ENCODE peak calls at places on chromosomes 6 and 20, in ten cellular contexts. One of them, this sample, is unnamed.

GRCh38 chr6:79420054-79420453 is 117.2 kb downstream of the LCA5 start:
- DNase-seq in WERI-Rb-1: no peak
- DNase-seq in retina: no peak
- DNase-seq in activated gamma-delta T cell treated with anti-CD3 and anti-CD28 coated beads, Interleukin-2, amount 50 U/mL, for 16 hours: no peak
- DNase-seq in neural crest cell: no peak
- DNase-seq in esophagus squamous epithelium: no peak
- DNase-seq in GM04504: no peak
- DNase-seq in anterior cingulate cortex: no peak
- DNase-seq in activated naive CD4-positive, alpha-beta T cell treated with anti-CD3 and anti-CD28 coated beads for 36 hours: no peak
- DNase-seq in stimulated activated CD4-positive, alpha-beta T cell treated with anti-CD3 and anti-CD28 coated beads, Interleukin-2, amount 100 ng/mL, for 4 hours: no peak
- DNase-seq in this sample: no peak

GRCh38 chr6:79280756-79281155 is 46.3 kb upstream of the HMGN3 start:
- DNase-seq in activated naive CD4-positive, alpha-beta T cell treated with anti-CD3 and anti-CD28 coated beads for 36 hours: no peak
- DNase-seq in neural crest cell: no peak
- DNase-seq in activated gamma-delta T cell treated with anti-CD3 and anti-CD28 coated beads, Interleukin-2, amount 50 U/mL, for 16 hours: no peak
- DNase-seq in esophagus squamous epithelium: no peak
- DNase-seq in stimulated activated CD4-positive, alpha-beta T cell treated with anti-CD3 and anti-CD28 coated beads, Interleukin-2, amount 100 ng/mL, for 4 hours: no peak
- DNase-seq in GM04504: no peak
- DNase-seq in anterior cingulate cortex: no peak
- DNase-seq in WERI-Rb-1: no peak
- DNase-seq in retina: no peak
- DNase-seq in this sample: no peak

GRCh38 chr6:13302291-13302690 is 26.0 kb downstream of the TBC1D7 start:
- DNase-seq in WERI-Rb-1: no peak
- DNase-seq in stimulated activated CD4-positive, alpha-beta T cell treated with anti-CD3 and anti-CD28 coated beads, Interleukin-2, amount 100 ng/mL, for 4 hours: no peak
- DNase-seq in neural crest cell: no peak
- DNase-seq in anterior cingulate cortex: no peak
- DNase-seq in esophagus squamous epithelium: no peak
- DNase-seq in activated gamma-delta T cell treated with anti-CD3 and anti-CD28 coated beads, Interleukin-2, amount 50 U/mL, for 16 hours: no peak
- DNase-seq in activated naive CD4-positive, alpha-beta T cell treated with anti-CD3 and anti-CD28 coated beads for 36 hours: no peak
- DNase-seq in GM04504: no peak
- DNase-seq in retina: no peak
- DNase-seq in this sample: no peak

GRCh38 chr6:69398729-69399128 is 398.1 kb downstream of the LMBRD1 start:
- DNase-seq in activated gamma-delta T cell treated with anti-CD3 and anti-CD28 coated beads, Interleukin-2, amount 50 U/mL, for 16 hours: no peak
- DNase-seq in GM04504: no peak
- DNase-seq in retina: no peak
- DNase-seq in stimulated activated CD4-positive, alpha-beta T cell treated with anti-CD3 and anti-CD28 coated beads, Interleukin-2, amount 100 ng/mL, for 4 hours: no peak
- DNase-seq in anterior cingulate cortex: no peak
- DNase-seq in activated naive CD4-positive, alpha-beta T cell treated with anti-CD3 and anti-CD28 coated beads for 36 hours: no peak
- DNase-seq in esophagus squamous epithelium: no peak
- DNase-seq in neural crest cell: no peak
- DNase-seq in WERI-Rb-1: no peak
- DNase-seq in this sample: no peak

GRCh38 chr6:30769088-30769852 is 24.9 kb upstream of the IER3 start:
- DNase-seq in esophagus squamous epithelium: no peak
- DNase-seq in GM04504: peak
- DNase-seq in anterior cingulate cortex: no peak
- DNase-seq in stimulated activated CD4-positive, alpha-beta T cell treated with anti-CD3 and anti-CD28 coated beads, Interleukin-2, amount 100 ng/mL, for 4 hours: peak
- DNase-seq in activated gamma-delta T cell treated with anti-CD3 and anti-CD28 coated beads, Interleukin-2, amount 50 U/mL, for 16 hours: peak
- DNase-seq in WERI-Rb-1: peak
- DNase-seq in neural crest cell: no peak
- DNase-seq in retina: no peak
- DNase-seq in activated naive CD4-positive, alpha-beta T cell treated with anti-CD3 and anti-CD28 coated beads for 36 hours: peak
- DNase-seq in this sample: peak

GRCh38 chr6:129500958-129501381 is 209.0 kb downstream of the ARHGAP18 start:
- DNase-seq in esophagus squamous epithelium: no peak
- DNase-seq in WERI-Rb-1: peak
- DNase-seq in anterior cingulate cortex: no peak
- DNase-seq in retina: no peak
- DNase-seq in neural crest cell: peak
- DNase-seq in activated gamma-delta T cell treated with anti-CD3 and anti-CD28 coated beads, Interleukin-2, amount 50 U/mL, for 16 hours: no peak
- DNase-seq in activated naive CD4-positive, alpha-beta T cell treated with anti-CD3 and anti-CD28 coated beads for 36 hours: no peak
- DNase-seq in GM04504: no peak
- DNase-seq in stimulated activated CD4-positive, alpha-beta T cell treated with anti-CD3 and anti-CD28 coated beads, Interleukin-2, amount 100 ng/mL, for 4 hours: no peak
- DNase-seq in this sample: no peak

GRCh38 chr20:18001131-18001921 is 32.5 kb downstream of the MGME1 start:
- DNase-seq in retina: no peak
- DNase-seq in stimulated activated CD4-positive, alpha-beta T cell treated with anti-CD3 and anti-CD28 coated beads, Interleukin-2, amount 100 ng/mL, for 4 hours: no peak
- DNase-seq in anterior cingulate cortex: no peak
- DNase-seq in GM04504: peak
- DNase-seq in esophagus squamous epithelium: no peak
- DNase-seq in WERI-Rb-1: no peak
- DNase-seq in activated naive CD4-positive, alpha-beta T cell treated with anti-CD3 and anti-CD28 coated beads for 36 hours: no peak
- DNase-seq in neural crest cell: no peak
- DNase-seq in activated gamma-delta T cell treated with anti-CD3 and anti-CD28 coated beads, Interleukin-2, amount 50 U/mL, for 16 hours: no peak
- DNase-seq in this sample: peak

GRCh38 chr6:35087361-35088280 is 53.5 kb downstream of the TCP11 start:
- DNase-seq in GM04504: no peak
- DNase-seq in retina: no peak
- DNase-seq in stimulated activated CD4-positive, alpha-beta T cell treated with anti-CD3 and anti-CD28 coated beads, Interleukin-2, amount 100 ng/mL, for 4 hours: no peak
- DNase-seq in WERI-Rb-1: peak
- DNase-seq in anterior cingulate cortex: no peak
- DNase-seq in esophagus squamous epithelium: no peak
- DNase-seq in activated naive CD4-positive, alpha-beta T cell treated with anti-CD3 and anti-CD28 coated beads for 36 hours: no peak
- DNase-seq in activated gamma-delta T cell treated with anti-CD3 and anti-CD28 coated beads, Interleukin-2, amount 50 U/mL, for 16 hours: no peak
- DNase-seq in neural crest cell: no peak
- DNase-seq in this sample: no peak

GRCh38 chr6:79250559-79250958 is 16.1 kb upstream of the HMGN3 start:
- DNase-seq in anterior cingulate cortex: no peak
- DNase-seq in GM04504: no peak
- DNase-seq in retina: no peak
- DNase-seq in WERI-Rb-1: no peak
- DNase-seq in activated gamma-delta T cell treated with anti-CD3 and anti-CD28 coated beads, Interleukin-2, amount 50 U/mL, for 16 hours: no peak
- DNase-seq in activated naive CD4-positive, alpha-beta T cell treated with anti-CD3 and anti-CD28 coated beads for 36 hours: no peak
- DNase-seq in esophagus squamous epithelium: no peak
- DNase-seq in neural crest cell: no peak
- DNase-seq in stimulated activated CD4-positive, alpha-beta T cell treated with anti-CD3 and anti-CD28 coated beads, Interleukin-2, amount 100 ng/mL, for 4 hours: no peak
- DNase-seq in this sample: no peak

GRCh38 chr20:44856847-44857448 is 28.6 kb upstream of the YWHAB start:
- DNase-seq in neural crest cell: no peak
- DNase-seq in GM04504: no peak
- DNase-seq in activated gamma-delta T cell treated with anti-CD3 and anti-CD28 coated beads, Interleukin-2, amount 50 U/mL, for 16 hours: no peak
- DNase-seq in anterior cingulate cortex: no peak
- DNase-seq in stimulated activated CD4-positive, alpha-beta T cell treated with anti-CD3 and anti-CD28 coated beads, Interleukin-2, amount 100 ng/mL, for 4 hours: no peak
- DNase-seq in esophagus squamous epithelium: no peak
- DNase-seq in WERI-Rb-1: no peak
- DNase-seq in retina: no peak
- DNase-seq in activated naive CD4-positive, alpha-beta T cell treated with anti-CD3 and anti-CD28 coated beads for 36 hours: no peak
- DNase-seq in this sample: no peak

GRCh38 chr6:155174576-155175174 is 89.1 kb upstream of the CLDN20 start:
- DNase-seq in activated naive CD4-positive, alpha-beta T cell treated with anti-CD3 and anti-CD28 coated beads for 36 hours: peak
- DNase-seq in WERI-Rb-1: peak
- DNase-seq in GM04504: peak
- DNase-seq in retina: peak
- DNase-seq in neural crest cell: peak
- DNase-seq in esophagus squamous epithelium: no peak
- DNase-seq in anterior cingulate cortex: peak
- DNase-seq in stimulated activated CD4-positive, alpha-beta T cell treated with anti-CD3 and anti-CD28 coated beads, Interleukin-2, amount 100 ng/mL, for 4 hours: peak
- DNase-seq in activated gamma-delta T cell treated with anti-CD3 and anti-CD28 coated beads, Interleukin-2, amount 50 U/mL, for 16 hours: peak
- DNase-seq in this sample: no peak

GRCh38 chr6:82910394-82910793 is 155.2 kb downstream of the UBE3D start:
- DNase-seq in activated gamma-delta T cell treated with anti-CD3 and anti-CD28 coated beads, Interleukin-2, amount 50 U/mL, for 16 hours: no peak
- DNase-seq in anterior cingulate cortex: no peak
- DNase-seq in WERI-Rb-1: no peak
- DNase-seq in activated naive CD4-positive, alpha-beta T cell treated with anti-CD3 and anti-CD28 coated beads for 36 hours: no peak
- DNase-seq in GM04504: no peak
- DNase-seq in neural crest cell: no peak
- DNase-seq in stimulated activated CD4-positive, alpha-beta T cell treated with anti-CD3 and anti-CD28 coated beads, Interleukin-2, amount 100 ng/mL, for 4 hours: no peak
- DNase-seq in retina: no peak
- DNase-seq in esophagus squamous epithelium: no peak
- DNase-seq in this sample: no peak

GRCh38 chr20:38890497-38890818 is 35.8 kb upstream of the FAM83D start:
- DNase-seq in anterior cingulate cortex: no peak
- DNase-seq in WERI-Rb-1: no peak
- DNase-seq in activated gamma-delta T cell treated with anti-CD3 and anti-CD28 coated beads, Interleukin-2, amount 50 U/mL, for 16 hours: no peak
- DNase-seq in GM04504: no peak
- DNase-seq in activated naive CD4-positive, alpha-beta T cell treated with anti-CD3 and anti-CD28 coated beads for 36 hours: no peak
- DNase-seq in stimulated activated CD4-positive, alpha-beta T cell treated with anti-CD3 and anti-CD28 coated beads, Interleukin-2, amount 100 ng/mL, for 4 hours: no peak
- DNase-seq in neural crest cell: no peak
- DNase-seq in esophagus squamous epithelium: no peak
- DNase-seq in retina: no peak
- DNase-seq in this sample: no peak

GRCh38 chr6:163319609-163320366 is 94.7 kb upstream of the QKI start:
- DNase-seq in activated naive CD4-positive, alpha-beta T cell treated with anti-CD3 and anti-CD28 coated beads for 36 hours: no peak
- DNase-seq in GM04504: no peak
- DNase-seq in esophagus squamous epithelium: no peak
- DNase-seq in stimulated activated CD4-positive, alpha-beta T cell treated with anti-CD3 and anti-CD28 coated beads, Interleukin-2, amount 100 ng/mL, for 4 hours: no peak
- DNase-seq in WERI-Rb-1: no peak
- DNase-seq in anterior cingulate cortex: no peak
- DNase-seq in activated gamma-delta T cell treated with anti-CD3 and anti-CD28 coated beads, Interleukin-2, amount 50 U/mL, for 16 hours: no peak
- DNase-seq in retina: no peak
- DNase-seq in neural crest cell: no peak
- DNase-seq in this sample: no peak

GRCh38 chr20:57212890-57213276 is 53.6 kb downstream of the BMP7 start:
- DNase-seq in retina: no peak
- DNase-seq in anterior cingulate cortex: no peak
- DNase-seq in WERI-Rb-1: no peak
- DNase-seq in GM04504: no peak
- DNase-seq in activated gamma-delta T cell treated with anti-CD3 and anti-CD28 coated beads, Interleukin-2, amount 50 U/mL, for 16 hours: no peak
- DNase-seq in stimulated activated CD4-positive, alpha-beta T cell treated with anti-CD3 and anti-CD28 coated beads, Interleukin-2, amount 100 ng/mL, for 4 hours: no peak
- DNase-seq in esophagus squamous epithelium: no peak
- DNase-seq in activated naive CD4-positive, alpha-beta T cell treated with anti-CD3 and anti-CD28 coated beads for 36 hours: no peak
- DNase-seq in neural crest cell: no peak
- DNase-seq in this sample: no peak

GRCh38 chr6:53770690-53771320 is 24.0 kb upstream of the LRRC1 start:
- DNase-seq in WERI-Rb-1: no peak
- DNase-seq in activated naive CD4-positive, alpha-beta T cell treated with anti-CD3 and anti-CD28 coated beads for 36 hours: no peak
- DNase-seq in activated gamma-delta T cell treated with anti-CD3 and anti-CD28 coated beads, Interleukin-2, amount 50 U/mL, for 16 hours: no peak
- DNase-seq in neural crest cell: no peak
- DNase-seq in stimulated activated CD4-positive, alpha-beta T cell treated with anti-CD3 and anti-CD28 coated beads, Interleukin-2, amount 100 ng/mL, for 4 hours: no peak
- DNase-seq in anterior cingulate cortex: no peak
- DNase-seq in esophagus squamous epithelium: no peak
- DNase-seq in GM04504: no peak
- DNase-seq in retina: no peak
- DNase-seq in this sample: no peak

GRCh38 chr6:157233156-157233555 is 90.2 kb downstream of the TMEM242 start:
- DNase-seq in WERI-Rb-1: no peak
- DNase-seq in activated gamma-delta T cell treated with anti-CD3 and anti-CD28 coated beads, Interleukin-2, amount 50 U/mL, for 16 hours: no peak
- DNase-seq in neural crest cell: no peak
- DNase-seq in esophagus squamous epithelium: no peak
- DNase-seq in anterior cingulate cortex: no peak
- DNase-seq in activated naive CD4-positive, alpha-beta T cell treated with anti-CD3 and anti-CD28 coated beads for 36 hours: no peak
- DNase-seq in GM04504: no peak
- DNase-seq in retina: no peak
- DNase-seq in stimulated activated CD4-positive, alpha-beta T cell treated with anti-CD3 and anti-CD28 coated beads, Interleukin-2, amount 100 ng/mL, for 4 hours: no peak
- DNase-seq in this sample: no peak

GRCh38 chr6:34084591-34085280 is 61.2 kb downstream of the GRM4 start:
- DNase-seq in activated naive CD4-positive, alpha-beta T cell treated with anti-CD3 and anti-CD28 coated beads for 36 hours: no peak
- DNase-seq in WERI-Rb-1: no peak
- DNase-seq in GM04504: no peak
- DNase-seq in activated gamma-delta T cell treated with anti-CD3 and anti-CD28 coated beads, Interleukin-2, amount 50 U/mL, for 16 hours: no peak
- DNase-seq in retina: no peak
- DNase-seq in esophagus squamous epithelium: no peak
- DNase-seq in neural crest cell: no peak
- DNase-seq in anterior cingulate cortex: no peak
- DNase-seq in stimulated activated CD4-positive, alpha-beta T cell treated with anti-CD3 and anti-CD28 coated beads, Interleukin-2, amount 100 ng/mL, for 4 hours: no peak
- DNase-seq in this sample: no peak

GRCh38 chr6:140485740-140486467 is 1111.5 kb upstream of the CITED2 start:
- DNase-seq in retina: no peak
- DNase-seq in WERI-Rb-1: no peak
- DNase-seq in esophagus squamous epithelium: no peak
- DNase-seq in activated naive CD4-positive, alpha-beta T cell treated with anti-CD3 and anti-CD28 coated beads for 36 hours: no peak
- DNase-seq in activated gamma-delta T cell treated with anti-CD3 and anti-CD28 coated beads, Interleukin-2, amount 50 U/mL, for 16 hours: no peak
- DNase-seq in anterior cingulate cortex: no peak
- DNase-seq in stimulated activated CD4-positive, alpha-beta T cell treated with anti-CD3 and anti-CD28 coated beads, Interleukin-2, amount 100 ng/mL, for 4 hours: no peak
- DNase-seq in neural crest cell: no peak
- DNase-seq in GM04504: peak
- DNase-seq in this sample: no peak

GRCh38 chr6:170186006-170186908 is 104.6 kb downstream of the DLL1 start:
- DNase-seq in GM04504: no peak
- DNase-seq in activated naive CD4-positive, alpha-beta T cell treated with anti-CD3 and anti-CD28 coated beads for 36 hours: no peak
- DNase-seq in anterior cingulate cortex: no peak
- DNase-seq in stimulated activated CD4-positive, alpha-beta T cell treated with anti-CD3 and anti-CD28 coated beads, Interleukin-2, amount 100 ng/mL, for 4 hours: no peak
- DNase-seq in retina: no peak
- DNase-seq in WERI-Rb-1: no peak
- DNase-seq in activated gamma-delta T cell treated with anti-CD3 and anti-CD28 coated beads, Interleukin-2, amount 50 U/mL, for 16 hours: no peak
- DNase-seq in neural crest cell: no peak
- DNase-seq in esophagus squamous epithelium: no peak
- DNase-seq in this sample: no peak

GRCh38 chr6:24721461-24722215 is 2.7 kb upstream of the C6orf62 start:
- DNase-seq in retina: no peak
- DNase-seq in activated naive CD4-positive, alpha-beta T cell treated with anti-CD3 and anti-CD28 coated beads for 36 hours: no peak
- DNase-seq in WERI-Rb-1: no peak
- DNase-seq in activated gamma-delta T cell treated with anti-CD3 and anti-CD28 coated beads, Interleukin-2, amount 50 U/mL, for 16 hours: peak
- DNase-seq in esophagus squamous epithelium: peak
- DNase-seq in GM04504: no peak
- DNase-seq in neural crest cell: no peak
- DNase-seq in stimulated activated CD4-positive, alpha-beta T cell treated with anti-CD3 and anti-CD28 coated beads, Interleukin-2, amount 100 ng/mL, for 4 hours: no peak
- DNase-seq in anterior cingulate cortex: peak
- DNase-seq in this sample: peak

GRCh38 chr6:44117397-44118128 is 9.7 kb downstream of the MRPL14 start:
- DNase-seq in esophagus squamous epithelium: no peak
- DNase-seq in retina: no peak
- DNase-seq in activated naive CD4-positive, alpha-beta T cell treated with anti-CD3 and anti-CD28 coated beads for 36 hours: no peak
- DNase-seq in GM04504: no peak
- DNase-seq in anterior cingulate cortex: no peak
- DNase-seq in WERI-Rb-1: no peak
- DNase-seq in stimulated activated CD4-positive, alpha-beta T cell treated with anti-CD3 and anti-CD28 coated beads, Interleukin-2, amount 100 ng/mL, for 4 hours: no peak
- DNase-seq in neural crest cell: no peak
- DNase-seq in activated gamma-delta T cell treated with anti-CD3 and anti-CD28 coated beads, Interleukin-2, amount 50 U/mL, for 16 hours: no peak
- DNase-seq in this sample: no peak

GRCh38 chr6:99521557-99522286 is 6.5 kb upstream of the USP45 start:
- DNase-seq in anterior cingulate cortex: no peak
- DNase-seq in retina: no peak
- DNase-seq in activated gamma-delta T cell treated with anti-CD3 and anti-CD28 coated beads, Interleukin-2, amount 50 U/mL, for 16 hours: no peak
- DNase-seq in stimulated activated CD4-positive, alpha-beta T cell treated with anti-CD3 and anti-CD28 coated beads, Interleukin-2, amount 100 ng/mL, for 4 hours: no peak
- DNase-seq in neural crest cell: no peak
- DNase-seq in esophagus squamous epithelium: no peak
- DNase-seq in activated naive CD4-positive, alpha-beta T cell treated with anti-CD3 and anti-CD28 coated beads for 36 hours: no peak
- DNase-seq in GM04504: peak
- DNase-seq in WERI-Rb-1: no peak
- DNase-seq in this sample: no peak

This sample was measured in posterior cingulate gyrus.